ENCODE peak calls at places on chromosomes 3 and 15, in six cellular contexts. One of them, this sample, is unnamed.

GRCh38 chr3:169403855-169404254 is 259.7 kb downstream of the MECOM start:
- DNase-seq in CD4-positive, alpha-beta T cell: no peak
- DNase-seq in T-cell: no peak
- DNase-seq in SIG-M5: no peak
- DNase-seq in Peyer's patch: no peak
- DNase-seq in AG10803: no peak
- DNase-seq in this sample: no peak

GRCh38 chr3:3847994-3848970 is 49.1 kb downstream of the LRRN1 start:
- DNase-seq in CD4-positive, alpha-beta T cell: no peak
- DNase-seq in T-cell: no peak
- DNase-seq in SIG-M5: no peak
- DNase-seq in Peyer's patch: no peak
- DNase-seq in AG10803: no peak
- DNase-seq in this sample: no peak

GRCh38 chr3:191783039-191783438 is 322.1 kb downstream of the PYDC2 start:
- DNase-seq in CD4-positive, alpha-beta T cell: no peak
- DNase-seq in T-cell: no peak
- DNase-seq in SIG-M5: no peak
- DNase-seq in Peyer's patch: no peak
- DNase-seq in AG10803: no peak
- DNase-seq in this sample: no peak

GRCh38 chr3:49519916-49520385 is 34.3 kb upstream of the BSN start:
- DNase-seq in CD4-positive, alpha-beta T cell: no peak
- DNase-seq in T-cell: no peak
- DNase-seq in SIG-M5: no peak
- DNase-seq in Peyer's patch: no peak
- DNase-seq in AG10803: no peak
- DNase-seq in this sample: no peak

GRCh38 chr3:165195628-165196576 is at the start of gene SLITRK3:
- DNase-seq in CD4-positive, alpha-beta T cell: no peak
- DNase-seq in T-cell: no peak
- DNase-seq in SIG-M5: no peak
- DNase-seq in Peyer's patch: peak
- DNase-seq in AG10803: no peak
- DNase-seq in this sample: no peak

GRCh38 chr3:169244119-169244864 is 419.2 kb downstream of the MECOM start:
- DNase-seq in CD4-positive, alpha-beta T cell: no peak
- DNase-seq in T-cell: no peak
- DNase-seq in SIG-M5: no peak
- DNase-seq in Peyer's patch: no peak
- DNase-seq in AG10803: no peak
- DNase-seq in this sample: no peak

GRCh38 chr3:48222616-48223513 is at the start of gene CAMP:
- DNase-seq in CD4-positive, alpha-beta T cell: no peak
- DNase-seq in T-cell: no peak
- DNase-seq in SIG-M5: peak
- DNase-seq in Peyer's patch: no peak
- DNase-seq in AG10803: peak
- DNase-seq in this sample: no peak

GRCh38 chr3:25820372-25820771 is 30.5 kb downstream of the OXSM start:
- DNase-seq in CD4-positive, alpha-beta T cell: no peak
- DNase-seq in T-cell: no peak
- DNase-seq in SIG-M5: no peak
- DNase-seq in Peyer's patch: no peak
- DNase-seq in AG10803: peak
- DNase-seq in this sample: no peak

GRCh38 chr15:48861813-48862431 is 16.0 kb upstream of the EID1 start:
- DNase-seq in CD4-positive, alpha-beta T cell: peak
- DNase-seq in T-cell: peak
- DNase-seq in SIG-M5: no peak
- DNase-seq in Peyer's patch: no peak
- DNase-seq in AG10803: peak
- DNase-seq in this sample: no peak

GRCh38 chr3:44764248-44764647 is 2.7 kb downstream of the KIF15 start:
- DNase-seq in CD4-positive, alpha-beta T cell: no peak
- DNase-seq in T-cell: no peak
- DNase-seq in SIG-M5: no peak
- DNase-seq in Peyer's patch: no peak
- DNase-seq in AG10803: no peak
- DNase-seq in this sample: no peak

GRCh38 chr15:60395276-60396011 is 2.3 kb downstream of the ANXA2 start:
- DNase-seq in CD4-positive, alpha-beta T cell: no peak
- DNase-seq in T-cell: no peak
- DNase-seq in SIG-M5: no peak
- DNase-seq in Peyer's patch: no peak
- DNase-seq in AG10803: peak
- DNase-seq in this sample: no peak

GRCh38 chr3:38136272-38136806 is 588 bp downstream of the ACAA1 start:
- DNase-seq in CD4-positive, alpha-beta T cell: no peak
- DNase-seq in T-cell: no peak
- DNase-seq in SIG-M5: no peak
- DNase-seq in Peyer's patch: no peak
- DNase-seq in AG10803: peak
- DNase-seq in this sample: no peak

GRCh38 chr3:153572165-153572564 is 410.1 kb downstream of the RAP2B start:
- DNase-seq in CD4-positive, alpha-beta T cell: no peak
- DNase-seq in T-cell: no peak
- DNase-seq in SIG-M5: no peak
- DNase-seq in Peyer's patch: no peak
- DNase-seq in AG10803: no peak
- DNase-seq in this sample: no peak